ENCODE peak calls at places on chromosomes 12 and 14, in seven cellular contexts. P is cardiac muscle cell, O is lung, K is PC-3, B is IMR-90, A is Peyer's patch, H is H9. E is an unnamed sample.

GRCh38 chr12:54404061-54405004 is 14.7 kb downstream of the ITGA5 start:
- DNase-seq in P (peak; percentile 82), O (no peak), K (peak; percentile 76), B (peak; percentile 56), A (no peak), H (peak; percentile 84), E (peak; percentile 54)

GRCh38 chr14:52834440-52834842 is 43.0 kb upstream of the GNPNAT1 start:
- DNase-seq in P (no peak), O (no peak), K (peak; percentile 92), B (peak; percentile 93), A (no peak), H (no peak), E (no peak)

GRCh38 chr12:3655331-3655900 is 97.5 kb downstream of the CRACR2A start:
- DNase-seq in P (peak; percentile 68), O (no peak), K (peak; percentile 42), B (no peak), A (no peak), H (peak; percentile 80), E (no peak)

GRCh38 chr12:19431407-19432308 is 7.6 kb upstream of the AEBP2 start:
- DNase-seq in P (no peak), O (no peak), K (peak; percentile 21), B (peak; percentile 88), A (no peak), H (peak; percentile 64), E (no peak)

GRCh38 chr12:51270847-51271518 is 768 bp upstream of the SMAGP start:
- DNase-seq in P (no peak), O (no peak), K (peak; percentile 95), B (peak; percentile 86), A (no peak), H (no peak), E (no peak)

GRCh38 chr14:31410048-31410654 is 10.2 kb downstream of the HEATR5A start:
- DNase-seq in P (no peak), O (no peak), K (no peak), B (no peak), A (no peak), H (no peak), E (no peak)

GRCh38 chr12:38547586-38547985 is 231.0 kb downstream of the ALG10B start:
- DNase-seq in P (no peak), O (no peak), K (peak; percentile 68), B (no peak), A (no peak), H (no peak), E (no peak)

GRCh38 chr12:20194171-20194570 is 174.2 kb upstream of the PDE3A start:
- DNase-seq in P (peak; percentile 51), O (no peak), K (no peak), B (peak; percentile 17), A (no peak), H (peak; percentile 81), E (no peak)

GRCh38 chr12:89286506-89286905 is 65.8 kb downstream of the DUSP6 start:
- DNase-seq in P (no peak), O (no peak), K (no peak), B (no peak), A (no peak), H (no peak), E (no peak)

GRCh38 chr12:132030367-132031038 is 80.8 kb downstream of the EP400 start:
- DNase-seq in P (no peak), O (no peak), K (peak; percentile 84), B (peak; percentile 61), A (peak; percentile 14), H (no peak), E (no peak)

GRCh38 chr12:42056130-42056529 is 88.5 kb downstream of the GXYLT1 start:
- DNase-seq in P (no peak), O (no peak), K (no peak), B (no peak), A (no peak), H (no peak), E (no peak)

GRCh38 chr12:27914956-27915355 is 57.6 kb downstream of the PTHLH start:
- DNase-seq in P (no peak), O (no peak), K (no peak), B (no peak), A (no peak), H (no peak), E (no peak)

GRCh38 chr12:46556820-46557524 is 184.4 kb upstream of the SLC38A2 start:
- DNase-seq in P (no peak), O (no peak), K (peak; percentile 96), B (peak; percentile 95), A (no peak), H (no peak), E (no peak)

GRCh38 chr12:257521-258321 is 4.9 kb downstream of the SLC6A13 start:
- DNase-seq in P (no peak), O (no peak), K (no peak), B (no peak), A (no peak), H (no peak), E (no peak)

GRCh38 chr12:7009512-7009911 is 8.8 kb downstream of the LPCAT3 start:
- DNase-seq in P (no peak), O (no peak), K (no peak), B (peak; percentile 22), A (no peak), H (no peak), E (no peak)

GRCh38 chr14:52155656-52156213 is 86.9 kb upstream of the NID2 start:
- DNase-seq in P (no peak), O (no peak), K (no peak), B (no peak), A (no peak), H (no peak), E (no peak)

GRCh38 chr12:58554522-58555157 is 365.7 kb downstream of the LRIG3 start:
- DNase-seq in P (no peak), O (no peak), K (no peak), B (no peak), A (no peak), H (no peak), E (no peak)

GRCh38 chr12:121165316-121165715 is 32.6 kb downstream of the P2RX7 start:
- DNase-seq in P (no peak), O (no peak), K (no peak), B (no peak), A (no peak), H (no peak), E (no peak)

GRCh38 chr14:65357091-65357490 is 55.4 kb upstream of the FUT8 start:
- DNase-seq in P (no peak), O (no peak), K (peak; percentile 76), B (no peak), A (no peak), H (no peak), E (no peak)

GRCh38 chr14:82724296-82724695 is 1190.6 kb upstream of the SEL1L start:
- DNase-seq in P (no peak), O (no peak), K (peak; percentile 21), B (no peak), A (no peak), H (no peak), E (no peak)

GRCh38 chr12:2013527-2014223 is 9.4 kb upstream of the DCP1B start:
- DNase-seq in P (peak; percentile 52), O (no peak), K (no peak), B (peak; percentile 20), A (no peak), H (no peak), E (no peak)

GRCh38 chr12:1083888-1084262 is 92.9 kb downstream of the ERC1 start:
- DNase-seq in P (peak; percentile 20), O (no peak), K (peak; percentile 27), B (peak; percentile 69), A (no peak), H (no peak), E (no peak)

GRCh38 chr12:127205781-127206535 is 1061.0 kb upstream of the TMEM132C start:
- DNase-seq in P (no peak), O (no peak), K (no peak), B (no peak), A (no peak), H (no peak), E (no peak)

GRCh38 chr12:57727758-57728395 is 10.7 kb downstream of the AGAP2 start:
- DNase-seq in P (peak; percentile 77), O (no peak), K (no peak), B (no peak), A (no peak), H (peak; percentile 89), E (no peak)

GRCh38 chr12:25839470-25839869 is 119.0 kb upstream of the RASSF8 start:
- DNase-seq in P (no peak), O (no peak), K (peak; percentile 98), B (peak; percentile 70), A (no peak), H (no peak), E (no peak)

GRCh38 chr12:68901145-68901544 is 31.8 kb downstream of the CPM start:
- DNase-seq in P (no peak), O (no peak), K (no peak), B (no peak), A (no peak), H (no peak), E (no peak)
- H3K4me1 ChIP-seq in P (no peaks in the 10 kb centered on the region), O (peaks cover 4% of the 10 kb centered on the region), K (peaks cover 7% of the 10 kb centered on the region), B (peaks cover 2% of the 10 kb centered on the region), A (no peaks in the 10 kb centered on the region), H (no peaks in the 10 kb centered on the region), E (no peaks in the 10 kb centered on the region)

GRCh38 chr14:24194873-24195185 is 412 bp downstream of the TM9SF1 start:
- DNase-seq in P (no peak), O (no peak), K (no peak), B (no peak), A (no peak), H (no peak), E (no peak)
- H3K4me1 ChIP-seq in P (peaks cover 4% of the 10 kb centered on the region), O (peaks cover 7% of the 10 kb centered on the region), K (peaks cover 9% of the 10 kb centered on the region), B (peaks cover 8% of the 10 kb centered on the region), A (peaks cover 2% of the 10 kb centered on the region), H (no peaks in the 10 kb centered on the region), E (peaks cover 40% of the 10 kb centered on the region)

GRCh38 chr12:32208355-32208754 is 101.7 kb downstream of the BICD1 start:
- DNase-seq in P (peak; percentile 3), O (no peak), K (no peak), B (no peak), A (no peak), H (no peak), E (no peak)

GRCh38 chr12:32214723-32215122 is 108.1 kb downstream of the BICD1 start:
- DNase-seq in P (no peak), O (no peak), K (no peak), B (no peak), A (no peak), H (no peak), E (no peak)

GRCh38 chr12:32217354-32218310 is 111.0 kb downstream of the BICD1 start:
- DNase-seq in P (no peak), O (no peak), K (peak; percentile 24), B (peak; percentile 85), A (no peak), H (no peak), E (no peak)

GRCh38 chr12:32211066-32211768 is 104.6 kb downstream of the BICD1 start:
- DNase-seq in P (no peak), O (no peak), K (no peak), B (no peak), A (no peak), H (no peak), E (no peak)

GRCh38 chr12:32211769-32212156 is 105.1 kb downstream of the BICD1 start:
- DNase-seq in P (no peak), O (no peak), K (no peak), B (no peak), A (no peak), H (no peak), E (no peak)
- H3K4me1 ChIP-seq in P (peaks cover 25% of the 10 kb centered on the region), O (no peaks in the 10 kb centered on the region), K (no peaks in the 10 kb centered on the region), B (no peaks in the 10 kb centered on the region), A (no peaks in the 10 kb centered on the region), H (peaks cover 3% of the 10 kb centered on the region), E (no peaks in the 10 kb centered on the region)

GRCh38 chr14:77044776-77045569 is 16.5 kb upstream of the IRF2BPL start:
- DNase-seq in P (no peak), O (peak; percentile 59), K (peak; percentile 42), B (no peak), A (no peak), H (no peak), E (no peak)
- H3K4me1 ChIP-seq in P (peaks cover 63% of the 10 kb centered on the region), O (peaks cover 31% of the 10 kb centered on the region), K (peaks cover 69% of the 10 kb centered on the region), B (peaks cover 29% of the 10 kb centered on the region), A (no peaks in the 10 kb centered on the region), H (peaks cover 21% of the 10 kb centered on the region), E (peaks cover 43% of the 10 kb centered on the region)